ENCODE peak calls at places on chromosomes 7 and 10, in eight cellular contexts. J is anterior cingulate cortex; H is RWPE1; O is Peyer's patch; G is pancreas; I is left ventricle myocardium inferior; R is T-helper 22 cell; L is stimulated activated CD4-positive, alpha-beta T cell treated with anti-CD3 and anti-CD28 coated beads, Interleukin-2, amount 100 ng/mL, for 48 hours. S is an unnamed sample.

GRCh38 chr10:88810196-88810961 is 7.8 kb downstream of the LIPM start:
- DNase-seq in J (no peak), H (peak; percentile 63), O (peak; percentile 17), G (peak; percentile 49), I (no peak), R (no peak), L (no peak), S (peak; percentile 47)

GRCh38 chr7:1382553-1383397 is 76.5 kb downstream of the MICALL2 start:
- DNase-seq in J (no peak), H (no peak), O (no peak), G (no peak), I (no peak), R (no peak), L (no peak), S (no peak)

GRCh38 chr7:121330053-121330833 is 1.4 kb downstream of the WNT16 start:
- DNase-seq in J (no peak), H (no peak), O (no peak), G (no peak), I (no peak), R (no peak), L (no peak), S (no peak)

GRCh38 chr7:1505731-1506550 is 1.8 kb upstream of the INTS1 start:
- DNase-seq in J (no peak), H (no peak), O (peak; percentile 33), G (peak; percentile 63), I (no peak), R (no peak), L (no peak), S (no peak)

GRCh38 chr10:50490244-50490643 is 133.5 kb downstream of the SGMS1 start:
- DNase-seq in J (no peak), H (no peak), O (no peak), G (no peak), I (no peak), R (no peak), L (no peak), S (no peak)

GRCh38 chr10:43120116-43120947 is 17.9 kb upstream of the CSGALNACT2 start:
- DNase-seq in J (no peak), H (no peak), O (no peak), G (no peak), I (no peak), R (no peak), L (no peak), S (no peak)

GRCh38 chr7:155216475-155217272 is 81.0 kb upstream of the INSIG1 start:
- DNase-seq in J (no peak), H (no peak), O (no peak), G (no peak), I (no peak), R (no peak), L (no peak), S (no peak)

GRCh38 chr10:33453081-33453850 is 118.8 kb upstream of the NRP1 start:
- DNase-seq in J (no peak), H (peak; percentile 56), O (no peak), G (no peak), I (no peak), R (no peak), L (no peak), S (no peak)

GRCh38 chr7:158950914-158951635 is 94.7 kb downstream of the DYNC2I1 start:
- DNase-seq in J (no peak), H (no peak), O (no peak), G (no peak), I (no peak), R (no peak), L (no peak), S (no peak)

GRCh38 chr10:114304017-114304565 is 65.0 kb downstream of the VWA2 start:
- DNase-seq in J (peak; percentile 81), H (peak; percentile 77), O (peak; percentile 83), G (peak; percentile 84), I (peak; percentile 81), R (peak; percentile 17), L (peak; percentile 72), S (peak; percentile 63)

GRCh38 chr10:77409697-77410471 is 227.7 kb downstream of the KCNMA1 start:
- DNase-seq in J (no peak), H (no peak), O (no peak), G (peak; percentile 92), I (no peak), R (no peak), L (no peak), S (no peak)

GRCh38 chr10:120634629-120635028 is 177.6 kb downstream of the PLPP4 start:
- DNase-seq in J (no peak), H (no peak), O (no peak), G (no peak), I (no peak), R (no peak), L (no peak), S (no peak)

GRCh38 chr10:120423350-120424197 is 33.5 kb upstream of the PLPP4 start:
- DNase-seq in J (peak; percentile 32), H (peak; percentile 81), O (no peak), G (peak; percentile 32), I (no peak), R (no peak), L (peak; percentile 13), S (no peak)

S was measured in NCI-H1930.